ENCODE peak calls at places on chromosomes 3 and 15, in eight cellular contexts. Y is stomach, V is HFF-Myc, E is astrocyte of the hippocampus, F is NCI-H1105 treated with DMSO at 0.1 percent for 48 hours, T is NCI-H2171 treated with DMSO at 0.1 percent for 48 hours, G is GM12865, A is MM.1S. Q is an unnamed sample.

GRCh38 chr3:119352235-119352634 is 58.1 kb downstream of the ARHGAP31 start:
- DNase-seq in Y (no peak), V (no peak), E (peak), F (no peak), T (no peak), G (peak), A (peak), Q (peak)

GRCh38 chr3:151751161-151751560 is 17.4 kb downstream of the AADACL2 start:
- DNase-seq in Y (no peak), V (no peak), E (no peak), F (no peak), T (no peak), G (no peak), A (no peak), Q (no peak)

GRCh38 chr3:45593708-45594601 is 596 bp upstream of the LIMD1 start:
- DNase-seq in Y (peak), V (no peak), E (peak), F (peak), T (peak), G (peak), A (peak), Q (peak)

GRCh38 chr3:25001041-25001591 is 426.9 kb upstream of the RARB start:
- DNase-seq in Y (no peak), V (no peak), E (peak), F (no peak), T (no peak), G (no peak), A (no peak), Q (no peak)

GRCh38 chr3:173287361-173287760 is 110.2 kb upstream of the NLGN1 start:
- DNase-seq in Y (no peak), V (no peak), E (no peak), F (peak), T (no peak), G (no peak), A (no peak), Q (no peak)

GRCh38 chr3:11717301-11717700 is 73.6 kb upstream of the VGLL4 start:
- DNase-seq in Y (no peak), V (no peak), E (peak), F (no peak), T (peak), G (no peak), A (no peak), Q (no peak)

GRCh38 chr3:183233986-183234385 is 19.1 kb upstream of the B3GNT5 start:
- DNase-seq in Y (no peak), V (no peak), E (no peak), F (no peak), T (no peak), G (no peak), A (no peak), Q (no peak)

GRCh38 chr3:112789787-112790186 is 56.9 kb downstream of the CD200R1L start:
- DNase-seq in Y (no peak), V (no peak), E (no peak), F (no peak), T (no peak), G (no peak), A (no peak), Q (no peak)

GRCh38 chr3:140440446-140440845 is 237.4 kb upstream of the TRIM42 start:
- DNase-seq in Y (no peak), V (no peak), E (peak), F (no peak), T (no peak), G (no peak), A (no peak), Q (no peak)

GRCh38 chr15:78868366-78868765 is 4.3 kb upstream of the MORF4L1 start:
- DNase-seq in Y (no peak), V (no peak), E (no peak), F (no peak), T (no peak), G (no peak), A (no peak), Q (no peak)

GRCh38 chr3:55190296-55190695 is 262.4 kb upstream of the LRTM1 start:
- DNase-seq in Y (no peak), V (peak), E (no peak), F (no peak), T (no peak), G (no peak), A (no peak), Q (no peak)

GRCh38 chr3:10023587-10024310 is 2.5 kb upstream of the FANCD2 start:
- DNase-seq in Y (no peak), V (no peak), E (peak), F (no peak), T (no peak), G (no peak), A (no peak), Q (no peak)

GRCh38 chr3:169495569-169495968 is 167.9 kb downstream of the MECOM start:
- DNase-seq in Y (no peak), V (no peak), E (no peak), F (peak), T (no peak), G (no peak), A (no peak), Q (no peak)

GRCh38 chr3:99865321-99865720 is 47.7 kb downstream of the CMSS1 start:
- DNase-seq in Y (no peak), V (no peak), E (no peak), F (no peak), T (no peak), G (no peak), A (no peak), Q (no peak)

GRCh38 chr3:168116279-168116678 is 20.6 kb upstream of the GOLIM4 start:
- DNase-seq in Y (peak), V (no peak), E (peak), F (no peak), T (no peak), G (no peak), A (no peak), Q (no peak)

GRCh38 chr15:75646944-75647364 is 758 bp upstream of the SNX33 start:
- DNase-seq in Y (peak), V (no peak), E (no peak), F (peak), T (no peak), G (no peak), A (no peak), Q (no peak)

GRCh38 chr3:23129817-23130216 is 73.3 kb upstream of the UBE2E2 start:
- DNase-seq in Y (no peak), V (peak), E (peak), F (peak), T (no peak), G (peak), A (peak), Q (no peak)

GRCh38 chr3:37715358-37715757 is 146.3 kb upstream of the CTDSPL start:
- DNase-seq in Y (no peak), V (no peak), E (no peak), F (no peak), T (no peak), G (no peak), A (no peak), Q (no peak)

GRCh38 chr15:48695088-48695834 is 49.8 kb upstream of the FBN1 start:
- DNase-seq in Y (no peak), V (no peak), E (peak), F (no peak), T (no peak), G (no peak), A (no peak), Q (no peak)

GRCh38 chr15:59691194-59691805 is 2.2 kb upstream of the BNIP2 start:
- DNase-seq in Y (peak), V (no peak), E (peak), F (peak), T (peak), G (peak), A (peak), Q (peak)

GRCh38 chr15:22224241-22224671 is 143.9 kb downstream of the OR4M2 start:
- DNase-seq in Y (no peak), V (no peak), E (no peak), F (no peak), T (no peak), G (peak), A (peak), Q (peak)

GRCh38 chr3:52068730-52069129 is 12.4 kb upstream of the DUSP7 start:
- DNase-seq in Y (no peak), V (no peak), E (no peak), F (no peak), T (no peak), G (no peak), A (no peak), Q (no peak)

GRCh38 chr3:70963412-70963811 is 620.1 kb downstream of the FOXP1 start:
- DNase-seq in Y (no peak), V (no peak), E (peak), F (no peak), T (no peak), G (no peak), A (no peak), Q (no peak)

GRCh38 chr15:101250931-101251829 is 668 bp downstream of the CHSY1 start:
- DNase-seq in Y (peak), V (no peak), E (peak), F (peak), T (peak), G (peak), A (no peak), Q (no peak)

GRCh38 chr3:908839-909238 is 184.0 kb upstream of the CNTN6 start:
- DNase-seq in Y (no peak), V (no peak), E (peak), F (no peak), T (peak), G (no peak), A (no peak), Q (no peak)

GRCh38 chr3:63768415-63768814 is 50.7 kb upstream of the C3orf49 start:
- DNase-seq in Y (no peak), V (no peak), E (no peak), F (peak), T (no peak), G (no peak), A (no peak), Q (no peak)

GRCh38 chr15:63041982-63042878 is at the start of gene TPM1:
- DNase-seq in Y (peak), V (no peak), E (peak), F (peak), T (peak), G (no peak), A (no peak), Q (no peak)

GRCh38 chr15:41169784-41170183 is 53.7 kb upstream of the INO80 start:
- DNase-seq in Y (no peak), V (no peak), E (no peak), F (no peak), T (no peak), G (peak), A (no peak), Q (peak)

GRCh38 chr15:31786360-31786759 is 244.0 kb upstream of the CHRNA7 start:
- DNase-seq in Y (no peak), V (no peak), E (no peak), F (no peak), T (no peak), G (no peak), A (no peak), Q (no peak)

GRCh38 chr3:190092250-190092649 is 28.4 kb downstream of the P3H2 start:
- DNase-seq in Y (no peak), V (peak), E (peak), F (no peak), T (no peak), G (peak), A (no peak), Q (no peak)

GRCh38 chr3:59920801-59921200 is 871.0 kb upstream of the CFAP20DC start:
- DNase-seq in Y (no peak), V (no peak), E (no peak), F (no peak), T (peak), G (no peak), A (no peak), Q (no peak)

GRCh38 chr3:57544181-57545125 is at the start of gene DNAH12:
- DNase-seq in Y (peak), V (no peak), E (peak), F (peak), T (peak), G (no peak), A (no peak), Q (peak)

GRCh38 chr3:168933614-168934013 is 729.9 kb downstream of the MECOM start:
- DNase-seq in Y (no peak), V (no peak), E (peak), F (no peak), T (no peak), G (no peak), A (no peak), Q (no peak)

GRCh38 chr15:59972241-59972640 is 31.9 kb upstream of the FOXB1 start:
- DNase-seq in Y (no peak), V (no peak), E (no peak), F (no peak), T (no peak), G (no peak), A (no peak), Q (no peak)

GRCh38 chr3:146803746-146804145 is 198.6 kb upstream of the PLSCR5 start:
- DNase-seq in Y (no peak), V (peak), E (peak), F (no peak), T (peak), G (no peak), A (no peak), Q (no peak)

GRCh38 chr15:78550815-78551214 is 10.6 kb downstream of the PSMA4 start:
- DNase-seq in Y (no peak), V (no peak), E (no peak), F (no peak), T (no peak), G (no peak), A (no peak), Q (no peak)

GRCh38 chr3:155581579-155581978 is 163.3 kb downstream of the PLCH1 start:
- DNase-seq in Y (no peak), V (no peak), E (no peak), F (no peak), T (no peak), G (no peak), A (peak), Q (no peak)

GRCh38 chr3:13301295-13301987 is 118.7 kb downstream of the NUP210 start:
- DNase-seq in Y (no peak), V (peak), E (peak), F (no peak), T (peak), G (peak), A (no peak), Q (no peak)

Q was measured in OCI-LY7.